ENCODE peak calls at places on chromosomes 2 and 18, in six cellular contexts. One of them, this sample, is unnamed. For H3K4me1, the result is how much of the 10 kb centered on the place peaks cover.

GRCh38 chr18:13909141-13909540 is 6.2 kb downstream of the MC2R start:
- DNase-seq in neuronal stem cell: no peak
- DNase-seq in naive thymus-derived CD4-positive, alpha-beta T cell: no peak
- DNase-seq in breast epithelium: no peak
- DNase-seq in pancreas: no peak
- DNase-seq in body of pancreas: no peak
- DNase-seq in this sample: no peak

GRCh38 chr2:167509585-167509984 is 621.3 kb downstream of the XIRP2 start:
- DNase-seq in neuronal stem cell: peak
- DNase-seq in naive thymus-derived CD4-positive, alpha-beta T cell: no peak
- DNase-seq in breast epithelium: no peak
- DNase-seq in pancreas: no peak
- DNase-seq in body of pancreas: no peak
- DNase-seq in this sample: peak

GRCh38 chr18:79572093-79572780 is 107.4 kb upstream of the CTDP1 start:
- DNase-seq in neuronal stem cell: no peak
- DNase-seq in naive thymus-derived CD4-positive, alpha-beta T cell: no peak
- DNase-seq in breast epithelium: peak
- DNase-seq in pancreas: peak
- DNase-seq in body of pancreas: no peak
- DNase-seq in this sample: no peak

GRCh38 chr18:76672627-76673026 is 149.7 kb upstream of the ZNF236 start:
- DNase-seq in neuronal stem cell: no peak
- DNase-seq in naive thymus-derived CD4-positive, alpha-beta T cell: no peak
- DNase-seq in breast epithelium: no peak
- DNase-seq in pancreas: no peak
- DNase-seq in body of pancreas: no peak
- DNase-seq in this sample: peak

GRCh38 chr2:230106771-230107170 is 38.0 kb upstream of the SLC16A14 start:
- DNase-seq in neuronal stem cell: no peak
- DNase-seq in naive thymus-derived CD4-positive, alpha-beta T cell: no peak
- DNase-seq in breast epithelium: no peak
- DNase-seq in pancreas: no peak
- DNase-seq in body of pancreas: no peak
- DNase-seq in this sample: no peak

GRCh38 chr2:192161670-192162290 is 33.0 kb downstream of the TMEFF2 start:
- DNase-seq in neuronal stem cell: no peak
- DNase-seq in naive thymus-derived CD4-positive, alpha-beta T cell: no peak
- DNase-seq in breast epithelium: no peak
- DNase-seq in pancreas: no peak
- DNase-seq in body of pancreas: no peak
- DNase-seq in this sample: no peak

GRCh38 chr2:9071032-9071431 is 67.5 kb upstream of the MBOAT2 start:
- DNase-seq in neuronal stem cell: no peak
- DNase-seq in naive thymus-derived CD4-positive, alpha-beta T cell: no peak
- DNase-seq in breast epithelium: no peak
- DNase-seq in pancreas: no peak
- DNase-seq in body of pancreas: no peak
- DNase-seq in this sample: peak

GRCh38 chr2:63049291-63050185 is 1.1 kb upstream of the OTX1 start:
- DNase-seq in neuronal stem cell: peak
- DNase-seq in naive thymus-derived CD4-positive, alpha-beta T cell: no peak
- DNase-seq in breast epithelium: no peak
- DNase-seq in pancreas: peak
- DNase-seq in body of pancreas: no peak
- DNase-seq in this sample: peak

GRCh38 chr2:11870064-11870463 is 123.6 kb downstream of the LPIN1 start:
- DNase-seq in neuronal stem cell: no peak
- DNase-seq in naive thymus-derived CD4-positive, alpha-beta T cell: no peak
- DNase-seq in breast epithelium: no peak
- DNase-seq in pancreas: no peak
- DNase-seq in body of pancreas: no peak
- DNase-seq in this sample: peak

GRCh38 chr2:240149943-240150784 is 9.7 kb upstream of the OTOS start:
- DNase-seq in neuronal stem cell: peak
- DNase-seq in naive thymus-derived CD4-positive, alpha-beta T cell: no peak
- DNase-seq in breast epithelium: no peak
- DNase-seq in pancreas: peak
- DNase-seq in body of pancreas: peak
- DNase-seq in this sample: no peak

GRCh38 chr2:27753744-27754588 is 17.6 kb upstream of the MRPL33 start:
- DNase-seq in neuronal stem cell: peak
- DNase-seq in naive thymus-derived CD4-positive, alpha-beta T cell: peak
- DNase-seq in breast epithelium: peak
- DNase-seq in pancreas: peak
- DNase-seq in body of pancreas: peak
- DNase-seq in this sample: peak

GRCh38 chr2:55112229-55113016 is 62.2 kb upstream of the RTN4 start:
- DNase-seq in neuronal stem cell: no peak
- DNase-seq in naive thymus-derived CD4-positive, alpha-beta T cell: no peak
- DNase-seq in breast epithelium: no peak
- DNase-seq in pancreas: peak
- DNase-seq in body of pancreas: peak
- DNase-seq in this sample: no peak

GRCh38 chr2:55111230-55111569 is 60.9 kb upstream of the RTN4 start:
- DNase-seq in neuronal stem cell: no peak
- DNase-seq in naive thymus-derived CD4-positive, alpha-beta T cell: no peak
- DNase-seq in breast epithelium: no peak
- DNase-seq in pancreas: no peak
- DNase-seq in body of pancreas: no peak
- DNase-seq in this sample: no peak

GRCh38 chr2:55109219-55109891 is 59.1 kb upstream of the RTN4 start:
- DNase-seq in neuronal stem cell: no peak
- DNase-seq in naive thymus-derived CD4-positive, alpha-beta T cell: no peak
- DNase-seq in breast epithelium: no peak
- DNase-seq in pancreas: no peak
- DNase-seq in body of pancreas: peak
- DNase-seq in this sample: peak

GRCh38 chr2:55113976-55114564 is 63.8 kb upstream of the RTN4 start:
- DNase-seq in neuronal stem cell: no peak
- DNase-seq in naive thymus-derived CD4-positive, alpha-beta T cell: no peak
- DNase-seq in breast epithelium: no peak
- DNase-seq in pancreas: no peak
- DNase-seq in body of pancreas: no peak
- DNase-seq in this sample: no peak

GRCh38 chr2:55111570-55112228 is 61.4 kb upstream of the RTN4 start:
- DNase-seq in neuronal stem cell: no peak
- DNase-seq in naive thymus-derived CD4-positive, alpha-beta T cell: no peak
- DNase-seq in breast epithelium: no peak
- DNase-seq in pancreas: no peak
- DNase-seq in body of pancreas: peak
- DNase-seq in this sample: peak
- H3K4me1 ChIP-seq in neuronal stem cell: under half
- H3K4me1 ChIP-seq in naive thymus-derived CD4-positive, alpha-beta T cell: under half
- H3K4me1 ChIP-seq in breast epithelium: under half
- H3K4me1 ChIP-seq in pancreas: under half
- H3K4me1 ChIP-seq in body of pancreas: under half
- H3K4me1 ChIP-seq in this sample: half or more

GRCh38 chr2:136116813-136117390 is 1.0 kb downstream of the CXCR4 start:
- DNase-seq in neuronal stem cell: peak
- DNase-seq in naive thymus-derived CD4-positive, alpha-beta T cell: peak
- DNase-seq in breast epithelium: no peak
- DNase-seq in pancreas: peak
- DNase-seq in body of pancreas: no peak
- DNase-seq in this sample: no peak

GRCh38 chr2:136117909-136118818 is at the start of gene CXCR4:
- DNase-seq in neuronal stem cell: peak
- DNase-seq in naive thymus-derived CD4-positive, alpha-beta T cell: peak
- DNase-seq in breast epithelium: peak
- DNase-seq in pancreas: peak
- DNase-seq in body of pancreas: peak
- DNase-seq in this sample: peak

GRCh38 chr2:136117391-136117841 is 533 bp downstream of the CXCR4 start:
- DNase-seq in neuronal stem cell: peak
- DNase-seq in naive thymus-derived CD4-positive, alpha-beta T cell: no peak
- DNase-seq in breast epithelium: no peak
- DNase-seq in pancreas: peak
- DNase-seq in body of pancreas: no peak
- DNase-seq in this sample: peak

GRCh38 chr2:136119717-136120675 is 2.0 kb upstream of the CXCR4 start:
- DNase-seq in neuronal stem cell: no peak
- DNase-seq in naive thymus-derived CD4-positive, alpha-beta T cell: no peak
- DNase-seq in breast epithelium: no peak
- DNase-seq in pancreas: no peak
- DNase-seq in body of pancreas: no peak
- DNase-seq in this sample: no peak

GRCh38 chr2:136118819-136119716 is 1.1 kb upstream of the CXCR4 start:
- DNase-seq in neuronal stem cell: peak
- DNase-seq in naive thymus-derived CD4-positive, alpha-beta T cell: peak
- DNase-seq in breast epithelium: no peak
- DNase-seq in pancreas: peak
- DNase-seq in body of pancreas: peak
- DNase-seq in this sample: no peak
- H3K4me1 ChIP-seq in neuronal stem cell: under half
- H3K4me1 ChIP-seq in naive thymus-derived CD4-positive, alpha-beta T cell: under half
- H3K4me1 ChIP-seq in breast epithelium: under half
- H3K4me1 ChIP-seq in pancreas: under half
- H3K4me1 ChIP-seq in body of pancreas: under half
- H3K4me1 ChIP-seq in this sample: under half

GRCh38 chr18:46412831-46413371 is 244.1 kb downstream of the LOXHD1 start:
- DNase-seq in neuronal stem cell: no peak
- DNase-seq in naive thymus-derived CD4-positive, alpha-beta T cell: no peak
- DNase-seq in breast epithelium: no peak
- DNase-seq in pancreas: no peak
- DNase-seq in body of pancreas: no peak
- DNase-seq in this sample: peak
- H3K4me1 ChIP-seq in neuronal stem cell: under half
- H3K4me1 ChIP-seq in naive thymus-derived CD4-positive, alpha-beta T cell: under half
- H3K4me1 ChIP-seq in breast epithelium: under half
- H3K4me1 ChIP-seq in pancreas: under half
- H3K4me1 ChIP-seq in body of pancreas: under half
- H3K4me1 ChIP-seq in this sample: half or more

GRCh38 chr2:36706451-36706850 is 9.9 kb downstream of the VIT start:
- DNase-seq in neuronal stem cell: no peak
- DNase-seq in naive thymus-derived CD4-positive, alpha-beta T cell: no peak
- DNase-seq in breast epithelium: no peak
- DNase-seq in pancreas: no peak
- DNase-seq in body of pancreas: no peak
- DNase-seq in this sample: no peak
- H3K4me1 ChIP-seq in neuronal stem cell: under half
- H3K4me1 ChIP-seq in naive thymus-derived CD4-positive, alpha-beta T cell: under half
- H3K4me1 ChIP-seq in breast epithelium: under half
- H3K4me1 ChIP-seq in pancreas: under half
- H3K4me1 ChIP-seq in body of pancreas: under half
- H3K4me1 ChIP-seq in this sample: under half

GRCh38 chr18:39487932-39488331 is 1922.3 kb upstream of the CELF4 start:
- DNase-seq in neuronal stem cell: no peak
- DNase-seq in naive thymus-derived CD4-positive, alpha-beta T cell: no peak
- DNase-seq in breast epithelium: no peak
- DNase-seq in pancreas: no peak
- DNase-seq in body of pancreas: no peak
- DNase-seq in this sample: no peak

GRCh38 chr18:39489426-39489825 is 1923.8 kb upstream of the CELF4 start:
- DNase-seq in neuronal stem cell: no peak
- DNase-seq in naive thymus-derived CD4-positive, alpha-beta T cell: no peak
- DNase-seq in breast epithelium: no peak
- DNase-seq in pancreas: no peak
- DNase-seq in body of pancreas: no peak
- DNase-seq in this sample: no peak

GRCh38 chr18:39494211-39494896 is 1928.8 kb upstream of the CELF4 start:
- DNase-seq in neuronal stem cell: no peak
- DNase-seq in naive thymus-derived CD4-positive, alpha-beta T cell: no peak
- DNase-seq in breast epithelium: no peak
- DNase-seq in pancreas: no peak
- DNase-seq in body of pancreas: peak
- DNase-seq in this sample: no peak

GRCh38 chr18:39486268-39486667 is 1920.7 kb upstream of the CELF4 start:
- DNase-seq in neuronal stem cell: no peak
- DNase-seq in naive thymus-derived CD4-positive, alpha-beta T cell: no peak
- DNase-seq in breast epithelium: no peak
- DNase-seq in pancreas: no peak
- DNase-seq in body of pancreas: no peak
- DNase-seq in this sample: no peak

GRCh38 chr18:39491408-39491807 is 1925.8 kb upstream of the CELF4 start:
- DNase-seq in neuronal stem cell: no peak
- DNase-seq in naive thymus-derived CD4-positive, alpha-beta T cell: no peak
- DNase-seq in breast epithelium: no peak
- DNase-seq in pancreas: no peak
- DNase-seq in body of pancreas: no peak
- DNase-seq in this sample: no peak
- H3K4me1 ChIP-seq in neuronal stem cell: under half
- H3K4me1 ChIP-seq in naive thymus-derived CD4-positive, alpha-beta T cell: under half
- H3K4me1 ChIP-seq in breast epithelium: under half
- H3K4me1 ChIP-seq in pancreas: under half
- H3K4me1 ChIP-seq in body of pancreas: under half
- H3K4me1 ChIP-seq in this sample: under half

GRCh38 chr2:47051562-47051961 is 103.5 kb downstream of the STPG4 start:
- DNase-seq in neuronal stem cell: no peak
- DNase-seq in naive thymus-derived CD4-positive, alpha-beta T cell: no peak
- DNase-seq in breast epithelium: no peak
- DNase-seq in pancreas: no peak
- DNase-seq in body of pancreas: no peak
- DNase-seq in this sample: no peak

GRCh38 chr2:47049502-47049901 is 105.6 kb downstream of the STPG4 start:
- DNase-seq in neuronal stem cell: no peak
- DNase-seq in naive thymus-derived CD4-positive, alpha-beta T cell: no peak
- DNase-seq in breast epithelium: no peak
- DNase-seq in pancreas: no peak
- DNase-seq in body of pancreas: no peak
- DNase-seq in this sample: no peak

GRCh38 chr2:47050762-47051161 is 104.3 kb downstream of the STPG4 start:
- DNase-seq in neuronal stem cell: no peak
- DNase-seq in naive thymus-derived CD4-positive, alpha-beta T cell: no peak
- DNase-seq in breast epithelium: no peak
- DNase-seq in pancreas: no peak
- DNase-seq in body of pancreas: no peak
- DNase-seq in this sample: no peak

GRCh38 chr2:47050021-47050760 is 104.9 kb downstream of the STPG4 start:
- DNase-seq in neuronal stem cell: no peak
- DNase-seq in naive thymus-derived CD4-positive, alpha-beta T cell: no peak
- DNase-seq in breast epithelium: no peak
- DNase-seq in pancreas: no peak
- DNase-seq in body of pancreas: no peak
- DNase-seq in this sample: no peak

DNA sequence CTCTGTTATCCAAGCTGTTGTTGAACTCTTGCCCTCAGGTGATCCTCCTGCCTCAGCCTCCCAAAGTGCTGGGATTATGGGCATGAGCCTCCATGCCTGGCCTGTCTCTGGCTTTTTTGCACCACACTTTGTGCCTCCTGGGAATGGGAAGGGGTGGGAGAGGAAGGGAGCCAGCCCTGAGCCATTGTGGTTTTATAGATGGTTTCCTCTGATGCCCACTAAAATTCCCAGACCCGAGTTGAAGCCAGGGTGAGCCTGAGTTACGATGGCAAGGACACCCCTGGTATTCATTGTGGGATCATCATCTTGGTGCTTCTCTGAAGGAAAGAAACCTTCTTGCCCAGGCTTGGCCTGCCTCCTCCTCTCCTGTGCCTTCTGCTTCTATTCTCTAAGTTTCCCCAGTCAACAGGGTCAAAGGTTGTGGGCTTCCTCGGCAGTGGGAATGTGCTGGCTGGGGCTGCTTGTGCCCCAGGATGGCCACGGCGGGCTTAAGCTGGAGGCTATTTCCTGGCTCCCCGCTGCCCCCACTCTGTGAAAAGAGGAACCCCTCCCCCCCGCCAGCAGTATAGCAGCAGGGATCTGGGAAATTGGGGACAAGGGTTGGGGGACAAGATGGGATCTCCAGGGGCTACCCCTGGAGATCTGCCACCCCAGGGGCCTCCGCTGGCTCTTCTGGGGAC is 106.2 kb downstream of the STPG4 start:
- DNase-seq in neuronal stem cell: no peak
- DNase-seq in naive thymus-derived CD4-positive, alpha-beta T cell: no peak
- DNase-seq in breast epithelium: no peak
- DNase-seq in pancreas: no peak
- DNase-seq in body of pancreas: no peak
- DNase-seq in this sample: no peak
- H3K4me1 ChIP-seq in neuronal stem cell: under half
- H3K4me1 ChIP-seq in naive thymus-derived CD4-positive, alpha-beta T cell: under half
- H3K4me1 ChIP-seq in breast epithelium: under half
- H3K4me1 ChIP-seq in pancreas: under half
- H3K4me1 ChIP-seq in body of pancreas: under half
- H3K4me1 ChIP-seq in this sample: under half

This sample was measured in SJSA1.